ENCODE peak calls at places on chromosomes 11 and 22, in nine cellular contexts. One of them, this sample, is unnamed.

GRCh38 chr22:30483169-30483568 is 11.4 kb upstream of the SEC14L3 start:
- DNase-seq in choroid plexus epithelial cell: peak; percentile 7
- DNase-seq in mammary epithelial cell: no peak
- DNase-seq in WTC11: no peak
- DNase-seq in right lobe of liver: no peak
- DNase-seq in uterus: no peak
- DNase-seq in endothelial cell: no peak
- DNase-seq in GM23338: no peak
- DNase-seq in CD4-positive, alpha-beta T cell: no peak
- DNase-seq in this sample: no peak

GRCh38 chr22:25447067-25447688 is 117.3 kb upstream of the GRK3 start:
- DNase-seq in GM23338: peak; percentile 21
- DNase-seq in right lobe of liver: no peak
- DNase-seq in uterus: no peak
- DNase-seq in endothelial cell: no peak
- DNase-seq in CD4-positive, alpha-beta T cell: no peak
- DNase-seq in choroid plexus epithelial cell: no peak
- DNase-seq in mammary epithelial cell: no peak
- DNase-seq in WTC11: no peak
- DNase-seq in this sample: no peak

GRCh38 chr11:94858012-94858705 is 90.0 kb downstream of the AMOTL1 start:
- DNase-seq in endothelial cell: no peak
- DNase-seq in CD4-positive, alpha-beta T cell: no peak
- DNase-seq in WTC11: no peak
- DNase-seq in choroid plexus epithelial cell: no peak
- DNase-seq in mammary epithelial cell: no peak
- DNase-seq in GM23338: no peak
- DNase-seq in uterus: no peak
- DNase-seq in right lobe of liver: no peak
- DNase-seq in this sample: no peak

GRCh38 chr11:87356428-87356827 is 318.7 kb downstream of the TMEM135 start:
- DNase-seq in WTC11: no peak
- DNase-seq in mammary epithelial cell: no peak
- DNase-seq in endothelial cell: no peak
- DNase-seq in choroid plexus epithelial cell: no peak
- DNase-seq in right lobe of liver: no peak
- DNase-seq in uterus: no peak
- DNase-seq in GM23338: no peak
- DNase-seq in CD4-positive, alpha-beta T cell: no peak
- DNase-seq in this sample: no peak

GRCh38 chr11:10925149-10925926 is 67.5 kb upstream of the ZBED5 start:
- DNase-seq in choroid plexus epithelial cell: no peak
- DNase-seq in CD4-positive, alpha-beta T cell: no peak
- DNase-seq in endothelial cell: no peak
- DNase-seq in uterus: no peak
- DNase-seq in right lobe of liver: peak; percentile 26
- DNase-seq in GM23338: peak; percentile 41
- DNase-seq in mammary epithelial cell: no peak
- DNase-seq in WTC11: no peak
- DNase-seq in this sample: no peak

GRCh38 chr11:79062814-79063762 is 377.7 kb downstream of the TENM4 start:
- DNase-seq in uterus: no peak
- DNase-seq in endothelial cell: peak; percentile 56
- DNase-seq in choroid plexus epithelial cell: peak; percentile 58
- DNase-seq in WTC11: peak; percentile 62
- DNase-seq in mammary epithelial cell: peak; percentile 27
- DNase-seq in GM23338: peak; percentile 80
- DNase-seq in CD4-positive, alpha-beta T cell: no peak
- DNase-seq in right lobe of liver: no peak
- DNase-seq in this sample: no peak

GRCh38 chr11:116557261-116557660 is 215.5 kb downstream of the BUD13 start:
- DNase-seq in uterus: no peak
- DNase-seq in choroid plexus epithelial cell: no peak
- DNase-seq in mammary epithelial cell: no peak
- DNase-seq in GM23338: no peak
- DNase-seq in CD4-positive, alpha-beta T cell: no peak
- DNase-seq in endothelial cell: no peak
- DNase-seq in right lobe of liver: no peak
- DNase-seq in WTC11: no peak
- DNase-seq in this sample: no peak

GRCh38 chr22:39943941-39944624 is 16.1 kb upstream of the TMA7B start:
- DNase-seq in choroid plexus epithelial cell: no peak
- DNase-seq in mammary epithelial cell: no peak
- DNase-seq in uterus: no peak
- DNase-seq in CD4-positive, alpha-beta T cell: no peak
- DNase-seq in GM23338: no peak
- DNase-seq in WTC11: no peak
- DNase-seq in right lobe of liver: no peak
- DNase-seq in endothelial cell: no peak
- DNase-seq in this sample: no peak

GRCh38 chr22:20571078-20571503 is 63.7 kb downstream of the MED15 start:
- DNase-seq in GM23338: no peak
- DNase-seq in mammary epithelial cell: no peak
- DNase-seq in WTC11: no peak
- DNase-seq in right lobe of liver: no peak
- DNase-seq in endothelial cell: no peak
- DNase-seq in CD4-positive, alpha-beta T cell: no peak
- DNase-seq in uterus: no peak
- DNase-seq in choroid plexus epithelial cell: no peak
- DNase-seq in this sample: no peak

GRCh38 chr22:40512426-40513136 is 123.9 kb downstream of the MRTFA start:
- DNase-seq in uterus: peak; percentile 77
- DNase-seq in choroid plexus epithelial cell: peak; percentile 86
- DNase-seq in mammary epithelial cell: peak; percentile 94
- DNase-seq in CD4-positive, alpha-beta T cell: no peak
- DNase-seq in endothelial cell: no peak
- DNase-seq in GM23338: no peak
- DNase-seq in right lobe of liver: no peak
- DNase-seq in WTC11: no peak
- DNase-seq in this sample: no peak

GRCh38 chr11:134032501-134033091 is 36.3 kb upstream of the JAM3 start:
- DNase-seq in CD4-positive, alpha-beta T cell: no peak
- DNase-seq in WTC11: peak; percentile 51
- DNase-seq in right lobe of liver: no peak
- DNase-seq in uterus: peak; percentile 48
- DNase-seq in endothelial cell: no peak
- DNase-seq in choroid plexus epithelial cell: no peak
- DNase-seq in mammary epithelial cell: no peak
- DNase-seq in GM23338: no peak
- DNase-seq in this sample: no peak

GRCh38 chr11:134033276-134033675 is 35.6 kb upstream of the JAM3 start:
- DNase-seq in choroid plexus epithelial cell: no peak
- DNase-seq in CD4-positive, alpha-beta T cell: no peak
- DNase-seq in endothelial cell: no peak
- DNase-seq in GM23338: no peak
- DNase-seq in right lobe of liver: no peak
- DNase-seq in WTC11: no peak
- DNase-seq in uterus: no peak
- DNase-seq in mammary epithelial cell: no peak
- DNase-seq in this sample: no peak

GRCh38 chr11:134028368-134028920 is 40.4 kb upstream of the JAM3 start:
- DNase-seq in right lobe of liver: no peak
- DNase-seq in GM23338: no peak
- DNase-seq in WTC11: no peak
- DNase-seq in CD4-positive, alpha-beta T cell: no peak
- DNase-seq in uterus: no peak
- DNase-seq in mammary epithelial cell: no peak
- DNase-seq in choroid plexus epithelial cell: no peak
- DNase-seq in endothelial cell: no peak
- DNase-seq in this sample: no peak

GRCh38 chr11:134032031-134032430 is 36.8 kb upstream of the JAM3 start:
- DNase-seq in choroid plexus epithelial cell: no peak
- DNase-seq in endothelial cell: no peak
- DNase-seq in WTC11: no peak
- DNase-seq in CD4-positive, alpha-beta T cell: no peak
- DNase-seq in uterus: no peak
- DNase-seq in mammary epithelial cell: no peak
- DNase-seq in right lobe of liver: no peak
- DNase-seq in GM23338: no peak
- DNase-seq in this sample: no peak

DNA sequence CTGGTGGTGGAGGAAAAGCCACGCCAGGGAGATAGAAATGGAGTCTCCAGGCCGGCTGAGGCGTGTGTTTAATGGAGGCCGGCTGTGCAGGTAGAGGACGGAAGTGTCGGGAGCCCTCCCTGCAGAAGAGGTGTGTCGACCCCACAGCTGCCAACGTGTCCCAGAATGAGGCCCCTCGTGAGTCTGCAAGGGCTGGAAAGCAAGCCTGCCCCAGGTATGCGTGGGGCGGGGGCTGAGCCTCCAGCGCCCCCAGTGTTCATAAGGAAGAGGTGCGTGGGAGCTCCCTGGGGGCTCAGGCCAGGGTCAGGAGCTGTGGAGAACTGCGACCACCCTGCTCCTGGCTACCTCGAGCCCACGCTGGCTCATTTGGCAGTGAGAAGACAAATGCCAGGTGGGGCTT is 38.0 kb upstream of the JAM3 start:
- DNase-seq in right lobe of liver: no peak
- DNase-seq in choroid plexus epithelial cell: no peak
- DNase-seq in endothelial cell: peak; percentile 45
- DNase-seq in uterus: no peak
- DNase-seq in GM23338: peak; percentile 69
- DNase-seq in CD4-positive, alpha-beta T cell: no peak
- DNase-seq in mammary epithelial cell: no peak
- DNase-seq in WTC11: peak; percentile 53
- DNase-seq in this sample: no peak
- TF ChIP-seq CTCF in right lobe of liver: no peak
- TF ChIP-seq CTCF in choroid plexus epithelial cell: peak; percentile 28
- TF ChIP-seq CTCF in endothelial cell: peak; percentile 59
- TF ChIP-seq CTCF in uterus: no peak
- TF ChIP-seq CTCF in GM23338: peak; percentile 80
- TF ChIP-seq CTCF in CD4-positive, alpha-beta T cell: peak; percentile 13
- TF ChIP-seq CTCF in mammary epithelial cell: no peak
- TF ChIP-seq CTCF in WTC11: no peak
- TF ChIP-seq CTCF in this sample: peak; percentile 53

GRCh38 chr11:17593466-17594245 is 46.6 kb downstream of the OTOG start:
- DNase-seq in mammary epithelial cell: no peak
- DNase-seq in GM23338: no peak
- DNase-seq in choroid plexus epithelial cell: no peak
- DNase-seq in uterus: no peak
- DNase-seq in WTC11: peak; percentile 8
- DNase-seq in endothelial cell: no peak
- DNase-seq in CD4-positive, alpha-beta T cell: no peak
- DNase-seq in right lobe of liver: no peak
- DNase-seq in this sample: no peak
- TF ChIP-seq CTCF in mammary epithelial cell: no peak
- TF ChIP-seq CTCF in GM23338: no peak
- TF ChIP-seq CTCF in choroid plexus epithelial cell: no peak
- TF ChIP-seq CTCF in uterus: no peak
- TF ChIP-seq CTCF in WTC11: no peak
- TF ChIP-seq CTCF in endothelial cell: no peak
- TF ChIP-seq CTCF in CD4-positive, alpha-beta T cell: no peak
- TF ChIP-seq CTCF in right lobe of liver: no peak
- TF ChIP-seq CTCF in this sample: no peak

DNA sequence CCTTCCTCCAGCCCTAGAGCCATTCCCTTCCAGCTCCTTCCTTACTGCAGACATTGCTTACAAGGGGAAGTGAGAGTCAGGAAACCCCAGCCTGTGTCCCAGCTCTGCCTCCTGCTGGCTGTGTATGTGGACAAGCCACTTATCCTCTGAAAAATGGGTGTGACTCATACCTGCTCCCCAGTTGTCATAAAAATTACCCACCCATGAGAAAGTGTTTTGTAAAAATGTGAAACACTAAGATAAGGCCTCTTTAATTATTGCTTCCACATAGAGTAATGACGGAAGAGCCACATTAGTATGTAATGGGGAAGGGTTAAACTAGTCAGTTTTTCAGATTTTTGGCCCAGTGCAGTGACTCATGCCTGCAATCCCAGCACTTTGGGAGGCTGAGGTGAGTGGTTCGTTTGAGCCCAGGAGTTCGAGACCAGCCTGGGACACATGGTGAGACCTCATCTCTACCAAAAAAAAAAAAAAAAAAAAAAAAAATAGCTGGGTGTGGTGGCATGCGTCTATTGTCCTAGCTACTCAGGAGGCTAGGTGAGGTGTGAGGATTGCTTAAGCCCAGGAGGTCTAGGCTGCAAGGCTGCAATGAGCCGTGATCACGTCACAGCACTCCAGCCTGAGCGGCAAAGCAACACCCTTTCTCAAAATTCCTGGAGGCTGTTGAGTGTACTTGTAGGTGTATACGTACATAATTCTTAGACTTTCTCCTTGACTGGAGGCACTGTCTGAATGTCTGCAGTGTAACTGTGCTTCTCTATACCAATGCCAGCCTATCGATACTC is 84.9 kb downstream of the CTTN start:
- DNase-seq in right lobe of liver: no peak
- DNase-seq in WTC11: no peak
- DNase-seq in endothelial cell: peak; percentile 54
- DNase-seq in CD4-positive, alpha-beta T cell: no peak
- DNase-seq in choroid plexus epithelial cell: peak; percentile 71
- DNase-seq in GM23338: peak; percentile 43
- DNase-seq in uterus: no peak
- DNase-seq in mammary epithelial cell: peak; percentile 60
- DNase-seq in this sample: no peak
- TF ChIP-seq CTCF in right lobe of liver: peak; percentile 15
- TF ChIP-seq CTCF in WTC11: no peak
- TF ChIP-seq CTCF in endothelial cell: no peak
- TF ChIP-seq CTCF in CD4-positive, alpha-beta T cell: no peak
- TF ChIP-seq CTCF in choroid plexus epithelial cell: peak; percentile 70
- TF ChIP-seq CTCF in GM23338: peak; percentile 56
- TF ChIP-seq CTCF in uterus: no peak
- TF ChIP-seq CTCF in mammary epithelial cell: peak; percentile 56
- TF ChIP-seq CTCF in this sample: peak; percentile 60

GRCh38 chr11:5275369-5276110 is 5.8 kb upstream of the HBE1 start:
- DNase-seq in choroid plexus epithelial cell: no peak
- DNase-seq in right lobe of liver: no peak
- DNase-seq in mammary epithelial cell: no peak
- DNase-seq in endothelial cell: no peak
- DNase-seq in CD4-positive, alpha-beta T cell: no peak
- DNase-seq in uterus: no peak
- DNase-seq in WTC11: no peak
- DNase-seq in GM23338: no peak
- DNase-seq in this sample: no peak
- TF ChIP-seq CTCF in choroid plexus epithelial cell: no peak
- TF ChIP-seq CTCF in right lobe of liver: no peak
- TF ChIP-seq CTCF in mammary epithelial cell: no peak
- TF ChIP-seq CTCF in endothelial cell: no peak
- TF ChIP-seq CTCF in CD4-positive, alpha-beta T cell: no peak
- TF ChIP-seq CTCF in uterus: no peak
- TF ChIP-seq CTCF in WTC11: no peak
- TF ChIP-seq CTCF in GM23338: no peak
- TF ChIP-seq CTCF in this sample: no peak

GRCh38 chr22:42614312-42615091 is at the start of gene POLDIP3:
- DNase-seq in WTC11: peak; percentile 99
- DNase-seq in uterus: peak; percentile 99
- DNase-seq in endothelial cell: peak; percentile 98
- DNase-seq in choroid plexus epithelial cell: peak; percentile 99
- DNase-seq in GM23338: peak; percentile 99
- DNase-seq in mammary epithelial cell: peak; percentile 95
- DNase-seq in right lobe of liver: peak; percentile 99
- DNase-seq in CD4-positive, alpha-beta T cell: peak; percentile 99
- DNase-seq in this sample: peak; percentile 100
- TF ChIP-seq CTCF in WTC11: no peak
- TF ChIP-seq CTCF in uterus: peak; percentile 46
- TF ChIP-seq CTCF in endothelial cell: no peak
- TF ChIP-seq CTCF in choroid plexus epithelial cell: peak; percentile 40
- TF ChIP-seq CTCF in GM23338: peak; percentile 30
- TF ChIP-seq CTCF in mammary epithelial cell: peak; percentile 33
- TF ChIP-seq CTCF in right lobe of liver: peak; percentile 29
- TF ChIP-seq CTCF in CD4-positive, alpha-beta T cell: no peak
- TF ChIP-seq CTCF in this sample: peak; percentile 53

This sample was measured in chondrocyte.